ENCODE peak calls at places on chromosome 3, in ten cellular contexts. M, O, X, Z, C, Y, Q, A, S and F are unnamed samples.
A peak's percentile ranks its signal among the peaks of the same experiment; 100 is the strongest.

GRCh38 chr3:126835472-126836219 is 131.6 kb downstream of the CHCHD6 start:
- DNase-seq in S (peak; percentile 61), M (peak; percentile 34), C (no peak), Z (no peak), A (no peak), X (peak; percentile 71), Q (no peak), Y (peak; percentile 68), O (no peak), F (no peak)

GRCh38 chr3:38519651-38520050 is 23.5 kb downstream of the EXOG start:
- DNase-seq in S (no peak), Y (no peak), O (no peak), A (no peak), X (no peak), Q (no peak), M (no peak), Z (no peak), C (no peak), F (peak; percentile 53)

GRCh38 chr3:197549261-197549885 is 6.4 kb downstream of the BDH1 start:
- DNase-seq in S (no peak), C (no peak), M (no peak), A (no peak), X (no peak), Z (no peak), Y (no peak), O (no peak), Q (no peak), F (no peak)

GRCh38 chr3:150610785-150611184 is 7.7 kb downstream of the SELENOT start:
- DNase-seq in X (peak; percentile 25), C (no peak), A (no peak), Q (no peak), S (no peak), Z (no peak), O (no peak), M (peak; percentile 41), Y (no peak), F (no peak)

GRCh38 chr3:122310361-122310760 is 14.7 kb upstream of the CSTA start:
- DNase-seq in X (no peak), Z (no peak), A (no peak), S (no peak), C (no peak), M (no peak), Q (no peak), O (no peak), Y (no peak), F (no peak)

GRCh38 chr3:110174908-110175307 is 837.6 kb upstream of the DPPA4 start:
- DNase-seq in O (no peak), Z (no peak), S (no peak), X (no peak), Q (no peak), Y (no peak), M (no peak), A (no peak), C (no peak), F (no peak)

GRCh38 chr3:129974451-129975331 is at the start of gene TRH:
- DNase-seq in S (no peak), Y (no peak), Q (no peak), Z (no peak), C (no peak), O (no peak), A (no peak), X (no peak), M (no peak), F (no peak)

GRCh38 chr3:120147072-120147871 is 53.0 kb upstream of the GSK3B start:
- DNase-seq in O (peak; percentile 21), A (no peak), M (no peak), S (no peak), Y (no peak), Z (peak; percentile 91), X (no peak), C (no peak), Q (peak; percentile 74), F (peak; percentile 64)

GRCh38 chr3:50442940-50443579 is 60.4 kb downstream of the CACNA2D2 start:
- DNase-seq in M (no peak), A (no peak), Y (no peak), Q (no peak), C (no peak), Z (no peak), X (no peak), S (no peak), O (no peak), F (no peak)

GRCh38 chr3:140972833-140973232 is 31.2 kb downstream of the SLC25A36 start:
- DNase-seq in S (no peak), Q (no peak), C (no peak), A (no peak), X (peak; percentile 32), Y (peak; percentile 16), M (peak; percentile 35), O (no peak), Z (no peak), F (no peak)

GRCh38 chr3:71581451-71581980 is 2.0 kb downstream of the FOXP1 start:
- DNase-seq in X (peak; percentile 58), Z (no peak), Q (no peak), A (no peak), M (peak; percentile 55), S (peak; percentile 20), C (peak; percentile 66), O (peak; percentile 23), Y (no peak), F (peak; percentile 26)

GRCh38 chr3:8665407-8665896 is 20.9 kb upstream of the SSUH2 start:
- DNase-seq in M (no peak), Q (no peak), X (no peak), Y (no peak), A (no peak), Z (no peak), C (no peak), O (no peak), S (no peak), F (no peak)

GRCh38 chr3:100486808-100487207 is 5.6 kb upstream of the TMEM45A start:
- DNase-seq in Y (no peak), Q (no peak), S (no peak), C (no peak), X (no peak), Z (no peak), M (no peak), O (no peak), A (no peak), F (no peak)

GRCh38 chr3:158909870-158910269 is 108.0 kb downstream of the MFSD1 start:
- DNase-seq in C (no peak), Z (no peak), M (no peak), S (peak; percentile 7), Q (no peak), Y (peak; percentile 6), X (no peak), O (no peak), A (no peak), F (no peak)

GRCh38 chr3:114179575-114179974 is 723 bp upstream of the DRD3 start:
- DNase-seq in Y (peak; percentile 17), Q (no peak), C (no peak), O (no peak), A (no peak), S (no peak), X (peak; percentile 63), M (peak; percentile 56), Z (no peak), F (no peak)

GRCh38 chr3:16884084-16884747 is 539 bp upstream of the PLCL2 start:
- DNase-seq in S (no peak), M (peak; percentile 65), O (peak; percentile 58), Q (no peak), Z (no peak), Y (no peak), A (no peak), X (no peak), C (peak; percentile 87), F (peak; percentile 63)

GRCh38 chr3:30426319-30426993 is 179.9 kb upstream of the TGFBR2 start:
- DNase-seq in X (peak; percentile 80), Y (no peak), M (peak; percentile 92), C (no peak), Z (no peak), Q (no peak), S (no peak), O (no peak), A (no peak), F (no peak)

GRCh38 chr3:14853280-14853956 is 34.7 kb downstream of the FGD5 start:
- DNase-seq in S (no peak), Z (no peak), X (no peak), M (no peak), C (no peak), A (no peak), Y (no peak), O (no peak), Q (no peak), F (no peak)

GRCh38 chr3:10950476-10951294 is 41.9 kb upstream of the SLC6A1 start:
- DNase-seq in Z (no peak), A (peak; percentile 24), O (no peak), X (peak; percentile 57), Y (peak; percentile 41), S (peak; percentile 60), C (peak; percentile 70), M (peak; percentile 66), Q (no peak), F (no peak)

GRCh38 chr3:128489860-128490649 is 2.9 kb downstream of the GATA2 start:
- DNase-seq in Z (no peak), C (peak; percentile 88), A (no peak), O (no peak), M (peak; percentile 55), X (peak; percentile 49), S (no peak), Y (no peak), Q (no peak), F (peak; percentile 32)

GRCh38 chr3:45112939-45113338 is 33.2 kb downstream of the CDCP1 start:
- DNase-seq in X (peak; percentile 92), Y (no peak), O (no peak), Z (no peak), S (no peak), A (no peak), Q (no peak), C (no peak), M (peak; percentile 93), F (no peak)

GRCh38 chr3:99774467-99774866 is 43.2 kb upstream of the CMSS1 start:
- DNase-seq in X (peak; percentile 86), S (peak; percentile 34), A (peak; percentile 71), Q (no peak), M (peak; percentile 73), C (no peak), Z (no peak), Y (peak; percentile 67), O (no peak), F (no peak)

GRCh38 chr3:64360261-64360660 is 135.0 kb upstream of the PRICKLE2 start:
- DNase-seq in C (peak; percentile 29), Y (no peak), A (no peak), X (no peak), Q (no peak), S (no peak), M (no peak), O (no peak), Z (no peak), F (no peak)

GRCh38 chr3:89983449-89983848 is 876.0 kb downstream of the EPHA3 start:
- DNase-seq in A (no peak), Q (no peak), Y (no peak), M (no peak), Z (no peak), S (no peak), O (no peak), C (no peak), X (no peak), F (no peak)

GRCh38 chr3:131238496-131238895 is 143.1 kb upstream of the NUDT16 start:
- DNase-seq in O (no peak), S (no peak), A (no peak), M (no peak), Z (no peak), X (no peak), Q (no peak), Y (no peak), C (no peak), F (no peak)

GRCh38 chr3:52123106-52123708 is 31.0 kb downstream of the POC1A start:
- DNase-seq in M (peak; percentile 73), Y (peak; percentile 37), X (peak; percentile 68), Q (peak; percentile 3), C (peak; percentile 89), S (peak; percentile 74), Z (no peak), O (peak; percentile 61), A (no peak), F (peak; percentile 70)

GRCh38 chr3:42638339-42638842 is 15.1 kb upstream of the ZBTB47 start:
- DNase-seq in Y (no peak), Q (no peak), C (no peak), O (no peak), Z (no peak), A (no peak), M (no peak), X (no peak), S (no peak), F (peak; percentile 36)

GRCh38 chr3:192156382-192156781 is 571.0 kb downstream of the FGF12 start:
- DNase-seq in C (no peak), X (no peak), O (no peak), S (no peak), Z (no peak), Y (no peak), A (no peak), M (no peak), Q (no peak), F (no peak)